ENCODE peak calls at places on chromosomes 2 and 18, in six cellular contexts. M is tibial nerve; L is lower lobe of right lung; D is lung; Y is CD4-positive, alpha-beta memory T cell; J is fibroblast of lung. B is an unnamed sample. For H3K9me3, the result is how much of the 10 kb centered on the place peaks cover.

GRCh38 chr2:199273043-199273647 is 184.6 kb downstream of the SATB2 start:
- DNase-seq in M (no peak), L (no peak), D (no peak), Y (no peak), J (peak), B (no peak)

GRCh38 chr2:119475225-119475856 is 43.7 kb downstream of the TMEM37 start:
- DNase-seq in M (no peak), L (no peak), D (no peak), Y (no peak), J (no peak), B (no peak)

GRCh38 chr2:52365946-52366345 is 1334.0 kb upstream of the NRXN1 start:
- DNase-seq in M (no peak), L (no peak), D (no peak), Y (no peak), J (no peak), B (no peak)

GRCh38 chr2:177909962-177910361 is 162.6 kb downstream of the PDE11A start:
- DNase-seq in M (no peak), L (no peak), D (no peak), Y (no peak), J (peak), B (no peak)

GRCh38 chr2:216694826-216695217 is 527 bp downstream of the IGFBP5 start:
- DNase-seq in M (no peak), L (no peak), D (no peak), Y (no peak), J (no peak), B (no peak)

GRCh38 chr18:23291456-23292205 is 156.3 kb downstream of the CABLES1 start:
- DNase-seq in M (no peak), L (no peak), D (no peak), Y (no peak), J (peak), B (no peak)

GRCh38 chr2:168207861-168208260 is 39.5 kb downstream of the STK39 start:
- DNase-seq in M (no peak), L (no peak), D (no peak), Y (no peak), J (no peak), B (no peak)

GRCh38 chr18:58533771-58534170 is 95.1 kb downstream of the ALPK2 start:
- DNase-seq in M (no peak), L (no peak), D (no peak), Y (no peak), J (no peak), B (no peak)

GRCh38 chr2:159124931-159125467 is 156.6 kb downstream of the TANC1 start:
- DNase-seq in M (no peak), L (no peak), D (peak), Y (no peak), J (peak), B (no peak)

GRCh38 chr2:236254674-236255073 is 9.5 kb downstream of the ASB18 start:
- DNase-seq in M (no peak), L (no peak), D (peak), Y (no peak), J (no peak), B (no peak)

GRCh38 chr2:135742307-135742838 is 718 bp downstream of the UBXN4 start:
- DNase-seq in M (no peak), L (no peak), D (peak), Y (peak), J (peak), B (peak)

GRCh38 chr2:223563462-223563861 is 38.7 kb downstream of the SCG2 start:
- DNase-seq in M (no peak), L (no peak), D (no peak), Y (no peak), J (peak), B (no peak)

GRCh38 chr18:45793295-45793965 is 32.0 kb upstream of the SIGLEC15 start:
- DNase-seq in M (no peak), L (no peak), D (no peak), Y (no peak), J (peak), B (no peak)

GRCh38 chr18:46385124-46385523 is 271.9 kb downstream of the LOXHD1 start:
- DNase-seq in M (no peak), L (no peak), D (no peak), Y (no peak), J (no peak), B (no peak)

GRCh38 chr2:17303054-17303453 is 215.2 kb downstream of the RAD51AP2 start:
- DNase-seq in M (no peak), L (no peak), D (no peak), Y (no peak), J (peak), B (no peak)

GRCh38 chr18:78406743-78407455 is 572.7 kb upstream of the SALL3 start:
- DNase-seq in M (no peak), L (no peak), D (no peak), Y (no peak), J (no peak), B (no peak)

GRCh38 chr2:48532824-48533223 is 2.9 kb downstream of the STON1 start:
- DNase-seq in M (no peak), L (no peak), D (no peak), Y (no peak), J (peak), B (no peak)

GRCh38 chr2:208399201-208399600 is 7.4 kb upstream of the PTH2R start:
- DNase-seq in M (no peak), L (no peak), D (no peak), Y (no peak), J (no peak), B (no peak)

GRCh38 chr18:56740645-56741044 is 89.5 kb downstream of the WDR7 start:
- DNase-seq in M (no peak), L (no peak), D (no peak), Y (no peak), J (peak), B (no peak)

GRCh38 chr2:101518470-101519172 is 43.7 kb upstream of the RFX8 start:
- DNase-seq in M (no peak), L (no peak), D (peak), Y (no peak), J (peak), B (no peak)

GRCh38 chr2:41782306-41783158 is 265.3 kb upstream of the PKDCC start:
- DNase-seq in M (no peak), L (no peak), D (no peak), Y (peak), J (peak), B (peak)

GRCh38 chr18:37668971-37669747 is 103.6 kb upstream of the CELF4 start:
- DNase-seq in M (no peak), L (no peak), D (peak), Y (no peak), J (no peak), B (no peak)

GRCh38 chr2:20423376-20423775 is 23.5 kb upstream of the RHOB start:
- DNase-seq in M (no peak), L (no peak), D (no peak), Y (no peak), J (no peak), B (no peak)

GRCh38 chr2:203809991-203810510 is 57.5 kb upstream of the CTLA4 start:
- DNase-seq in M (no peak), L (no peak), D (no peak), Y (no peak), J (no peak), B (no peak)

GRCh38 chr2:101200714-101201113 is 49.5 kb upstream of the TBC1D8 start:
- DNase-seq in M (no peak), L (no peak), D (no peak), Y (no peak), J (peak), B (no peak)

GRCh38 chr2:18516112-18516511 is 44.3 kb downstream of the RDH14 start:
- DNase-seq in M (no peak), L (no peak), D (no peak), Y (no peak), J (peak), B (no peak)

GRCh38 chr2:171432969-171433762 is 624 bp downstream of the METTL8 start:
- DNase-seq in M (no peak), L (peak), D (peak), Y (peak), J (peak), B (no peak)

GRCh38 chr2:189751080-189751658 is 11.4 kb downstream of the OSGEPL1 start:
- DNase-seq in M (no peak), L (no peak), D (no peak), Y (peak), J (peak), B (peak)

GRCh38 chr2:102772659-102773058 is 10.8 kb downstream of the TMEM182 start:
- DNase-seq in M (no peak), L (no peak), D (no peak), Y (no peak), J (no peak), B (no peak)

GRCh38 chr2:18299423-18300212 is 260.8 kb downstream of the RDH14 start:
- DNase-seq in M (no peak), L (no peak), D (no peak), Y (no peak), J (peak), B (no peak)

GRCh38 chr2:208584387-208584965 is 177.9 kb downstream of the PTH2R start:
- DNase-seq in M (no peak), L (no peak), D (no peak), Y (no peak), J (no peak), B (no peak)

GRCh38 chr2:175766880-175767279 is 235.2 kb downstream of the LNPK start:
- DNase-seq in M (no peak), L (no peak), D (no peak), Y (no peak), J (peak), B (no peak)

GRCh38 chr2:216934623-216935022 is 74.8 kb upstream of the TNP1 start:
- DNase-seq in M (no peak), L (no peak), D (no peak), Y (no peak), J (no peak), B (no peak)

GRCh38 chr18:71831039-71831438 is 713.1 kb downstream of the CBLN2 start:
- DNase-seq in M (no peak), L (no peak), D (no peak), Y (no peak), J (peak), B (no peak)

GRCh38 chr18:74266161-74266560 is 25.6 kb downstream of the CYB5A start:
- DNase-seq in M (no peak), L (no peak), D (no peak), Y (no peak), J (peak), B (no peak)

GRCh38 chr2:31089645-31090044 is 48.6 kb downstream of the GALNT14 start:
- DNase-seq in M (no peak), L (no peak), D (no peak), Y (no peak), J (no peak), B (no peak)

GRCh38 chr2:148887349-148888002 is 12.4 kb downstream of the KIF5C start:
- DNase-seq in M (no peak), L (no peak), D (no peak), Y (no peak), J (no peak), B (no peak)

GRCh38 chr18:74013955-74014354 is 133.7 kb downstream of the FBXO15 start:
- DNase-seq in M (no peak), L (no peak), D (no peak), Y (no peak), J (peak), B (no peak)

DNA sequence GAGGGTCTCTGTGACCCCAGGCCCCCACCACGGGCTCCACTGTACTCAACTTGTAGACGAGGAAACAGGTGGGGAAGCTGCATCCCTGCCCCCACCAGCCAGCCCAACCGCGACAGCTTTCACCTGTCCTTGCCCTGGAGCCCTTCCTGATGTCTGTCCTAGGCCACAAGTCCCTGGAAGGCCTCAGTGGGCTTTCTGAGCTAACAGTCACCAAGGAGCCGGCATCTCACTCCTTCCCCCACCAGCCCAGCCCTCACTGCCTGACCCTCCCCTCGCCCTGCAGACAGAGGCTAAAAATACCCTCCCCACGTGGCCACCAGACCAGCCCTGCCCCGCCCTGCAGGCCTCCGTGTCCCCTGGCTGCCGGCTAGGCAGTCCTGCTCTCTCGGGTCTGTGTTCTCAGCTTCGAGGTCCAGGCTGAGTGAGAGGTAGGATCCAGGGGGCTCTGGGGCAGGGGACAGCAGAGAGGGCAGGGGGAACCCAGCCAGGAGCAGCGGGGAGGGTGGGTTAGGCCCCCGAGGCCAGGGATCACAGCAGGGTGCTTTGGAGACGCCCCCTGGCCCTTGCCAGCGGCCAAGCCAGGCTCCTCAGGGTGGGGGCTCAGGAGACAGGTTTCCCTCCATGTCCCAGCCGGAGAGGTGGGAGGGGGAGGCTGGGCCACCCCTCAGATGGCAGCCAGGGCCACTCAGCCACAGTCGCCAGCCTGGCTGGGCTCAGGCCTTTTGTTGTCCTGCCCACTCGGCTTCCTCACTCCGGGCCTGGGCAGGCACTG is at the start of gene KLHL30:
- DNase-seq in M (no peak), L (no peak), D (no peak), Y (no peak), J (no peak), B (no peak)
- H3K27ac ChIP-seq in M (no peak), L (no peak), D (no peak), Y (no peak), J (no peak), B (no peak)

GRCh38 chr2:86533589-86533988 is 29.7 kb downstream of the CHMP3 start:
- DNase-seq in M (no peak), L (no peak), D (no peak), Y (no peak), J (no peak), B (no peak)
- H3K9me3 ChIP-seq in M (under half), L (under half), D (under half), Y (under half), J (under half), B (under half)

GRCh38 chr2:14991723-14992122 is 359.2 kb downstream of the LRATD1 start:
- DNase-seq in M (no peak), L (no peak), D (no peak), Y (no peak), J (no peak), B (no peak)
- H3K4me3 ChIP-seq in M (no peak), L (no peak), D (no peak), Y (no peak), J (no peak), B (no peak)

GRCh38 chr18:63161032-63161727 is 158.4 kb downstream of the BCL2 start:
- DNase-seq in M (no peak), L (no peak), D (no peak), Y (peak), J (peak), B (peak)
- H3K27ac ChIP-seq in M (peak), L (peak), D (peak), Y (peak), J (no peak), B (peak)

GRCh38 chr18:35588995-35589394 is 7.5 kb downstream of the GALNT1 start:
- DNase-seq in M (no peak), L (no peak), D (no peak), Y (peak), J (no peak), B (peak)

GRCh38 chr18:35582310-35582682 is 756 bp downstream of the GALNT1 start:
- DNase-seq in M (no peak), L (no peak), D (no peak), Y (no peak), J (no peak), B (no peak)

GRCh38 chr18:35582899-35583558 is 1.5 kb downstream of the GALNT1 start:
- DNase-seq in M (no peak), L (no peak), D (no peak), Y (no peak), J (peak), B (no peak)

GRCh38 chr18:35588122-35588521 is 6.6 kb downstream of the GALNT1 start:
- DNase-seq in M (no peak), L (no peak), D (no peak), Y (no peak), J (no peak), B (no peak)

GRCh38 chr18:35585608-35586007 is 4.1 kb downstream of the GALNT1 start:
- DNase-seq in M (no peak), L (no peak), D (no peak), Y (no peak), J (no peak), B (no peak)
- H3K9me3 ChIP-seq in M (under half), L (under half), D (under half), Y (under half), J (under half), B (under half)

GRCh38 chr2:64406407-64406774 is 47.6 kb upstream of the LGALSL start:
- DNase-seq in M (no peak), L (no peak), D (no peak), Y (no peak), J (no peak), B (no peak)
- H3K4me3 ChIP-seq in M (no peak), L (no peak), D (no peak), Y (no peak), J (no peak), B (no peak)

DNA sequence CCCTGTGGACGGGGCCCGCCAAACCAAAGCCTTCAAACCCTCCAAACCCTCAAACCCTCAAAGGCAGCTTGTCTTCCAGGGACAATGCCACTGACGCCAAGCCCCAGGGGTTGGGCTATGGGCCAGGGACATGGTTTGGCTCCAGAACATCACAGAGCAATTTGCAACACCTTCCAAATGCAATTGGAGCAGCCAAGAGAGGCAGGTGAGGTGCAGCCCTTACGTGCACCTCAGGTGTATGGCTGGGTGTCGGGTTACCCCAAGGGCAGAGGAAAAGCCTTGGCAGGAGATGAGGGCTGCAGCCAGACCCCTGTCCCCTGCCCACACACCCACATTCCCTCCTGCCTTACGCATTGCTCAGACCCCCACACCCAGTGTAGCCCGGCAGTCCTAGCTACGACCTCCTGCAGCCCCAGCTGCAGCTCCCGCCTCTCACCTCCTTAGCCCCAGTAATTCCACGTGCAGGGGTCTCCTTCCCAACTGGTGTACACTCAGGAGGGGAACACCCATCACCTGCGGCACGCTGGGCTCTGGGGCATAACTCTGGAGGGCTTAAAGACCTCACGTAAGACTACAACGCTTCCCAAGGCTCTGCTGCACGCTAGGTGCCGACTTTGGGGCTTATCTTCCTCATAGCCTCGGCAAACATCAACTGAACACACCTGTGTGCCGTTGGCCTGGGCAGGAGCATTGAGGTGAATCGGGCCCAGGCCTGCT is 88.7 kb downstream of the TFCP2L1 start:
- DNase-seq in M (no peak), L (peak), D (peak), Y (no peak), J (no peak), B (no peak)
- H3K27ac ChIP-seq in M (no peak), L (peak), D (peak), Y (no peak), J (no peak), B (no peak)

DNA sequence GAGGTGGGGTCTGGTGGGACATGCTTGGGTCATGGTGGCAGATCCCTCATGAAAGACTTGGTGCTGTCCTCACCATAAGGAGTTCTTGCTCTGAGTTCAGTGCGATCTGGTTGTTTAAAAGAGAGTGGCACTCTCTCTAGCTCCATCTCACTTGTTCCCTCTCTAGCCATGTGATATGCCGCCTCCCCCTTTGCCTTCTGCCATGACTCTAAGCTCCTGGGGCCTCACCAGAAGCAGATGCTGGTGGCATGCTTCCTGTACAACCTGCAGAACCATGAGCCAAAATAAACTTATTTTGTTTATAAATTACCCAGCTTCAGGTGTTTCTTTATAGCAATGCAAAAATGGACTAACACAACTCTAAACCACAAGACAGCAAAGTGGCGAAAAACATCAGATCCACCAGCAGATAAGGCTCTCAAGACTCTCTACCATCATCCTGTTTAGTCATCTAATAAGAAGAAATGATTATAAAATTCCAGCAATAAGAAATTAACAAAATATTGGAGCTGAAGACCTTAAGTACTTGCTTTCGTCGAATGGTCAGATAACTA is 75.5 kb downstream of the OLA1 start:
- DNase-seq in M (no peak), L (no peak), D (no peak), Y (no peak), J (no peak), B (no peak)
- H3K9me3 ChIP-seq in M (under half), L (under half), D (under half), Y (under half), J (under half), B (under half)

GRCh38 chr2:239318091-239318725 is 82.6 kb downstream of the HDAC4 start:
- DNase-seq in M (no peak), L (peak), D (no peak), Y (no peak), J (no peak), B (no peak)
- H3K4me3 ChIP-seq in M (no peak), L (no peak), D (no peak), Y (no peak), J (no peak), B (no peak)

B was measured in CD8-positive, alpha-beta T cell.